ENCODE peak calls at places on chromosome 12, in five cellular contexts. C is fibroblast of lung, E is K562, A is endothelial cell of umbilical vein, X is PC-3. F is an unnamed sample.

GRCh38 chr12:104182144-104182543 is 33.4 kb upstream of the TXNRD1 start:
- DNase-seq in C (peak; percentile 98), E (no peak), A (no peak), X (peak; percentile 39), F (peak; percentile 79)

GRCh38 chr12:93745304-93745703 is 68.1 kb downstream of the CRADD start:
- DNase-seq in C (no peak), E (no peak), A (no peak), X (no peak), F (no peak)

GRCh38 chr12:6962285-6963015 is 8.0 kb downstream of the PHB2 start:
- DNase-seq in C (no peak), E (peak; percentile 29), A (no peak), X (no peak), F (no peak)

GRCh38 chr12:63150255-63151060 is 543 bp downstream of the AVPR1A start:
- DNase-seq in C (no peak), E (no peak), A (no peak), X (no peak), F (peak; percentile 80)

GRCh38 chr12:122228092-122228491 is 2.2 kb upstream of the DIABLO start:
- DNase-seq in C (no peak), E (no peak), A (no peak), X (no peak), F (no peak)

GRCh38 chr12:131643581-131644452 is 67.1 kb upstream of the SFSWAP start:
- DNase-seq in C (no peak), E (no peak), A (peak; percentile 0), X (no peak), F (no peak)

GRCh38 chr12:27671865-27672264 is 24.4 kb upstream of the REP15 start:
- DNase-seq in C (no peak), E (no peak), A (no peak), X (no peak), F (no peak)

GRCh38 chr12:27081668-27082091 is 698 bp downstream of the C12orf71 start:
- DNase-seq in C (no peak), E (no peak), A (no peak), X (peak; percentile 51), F (no peak)

GRCh38 chr12:76307083-76307482 is 41.1 kb downstream of the BBS10 start:
- DNase-seq in C (no peak), E (no peak), A (no peak), X (peak; percentile 14), F (no peak)

GRCh38 chr12:102562836-102563425 is 82.6 kb upstream of the IGF1 start:
- DNase-seq in C (no peak), E (no peak), A (no peak), X (no peak), F (no peak)

GRCh38 chr12:102479099-102479887 is 1.1 kb downstream of the IGF1 start:
- DNase-seq in C (no peak), E (no peak), A (no peak), X (no peak), F (no peak)

GRCh38 chr12:31562594-31563328 is 28.2 kb downstream of the DENND5B start:
- DNase-seq in C (no peak), E (no peak), A (no peak), X (no peak), F (no peak)

GRCh38 chr12:22477166-22477893 is 67.0 kb downstream of the C2CD5 start:
- DNase-seq in C (peak; percentile 94), E (no peak), A (peak; percentile 51), X (no peak), F (no peak)

GRCh38 chr12:62714409-62715075 is 220.4 kb downstream of the PPM1H start:
- DNase-seq in C (no peak), E (no peak), A (no peak), X (no peak), F (peak; percentile 83)

GRCh38 chr12:27425306-27425705 is 21.2 kb upstream of the SMCO2 start:
- DNase-seq in C (no peak), E (no peak), A (no peak), X (no peak), F (no peak)

GRCh38 chr12:49126852-49127763 is 4.1 kb downstream of the TUBA1B start:
- DNase-seq in C (no peak), E (no peak), A (no peak), X (no peak), F (no peak)

GRCh38 chr12:92464911-92465310 is 237.9 kb upstream of the PLEKHG7 start:
- DNase-seq in C (no peak), E (no peak), A (no peak), X (no peak), F (no peak)

GRCh38 chr12:4626543-4626942 is 22.3 kb downstream of the AKAP3 start:
- DNase-seq in C (no peak), E (no peak), A (no peak), X (no peak), F (no peak)

GRCh38 chr12:46380397-46380796 is 7.8 kb upstream of the SLC38A2 start:
- DNase-seq in C (no peak), E (no peak), A (no peak), X (no peak), F (no peak)

GRCh38 chr12:107788281-107788680 is 13.8 kb downstream of the ASCL4 start:
- DNase-seq in C (no peak), E (no peak), A (no peak), X (no peak), F (no peak)

GRCh38 chr12:34403706-34404376 is 381.5 kb downstream of the ALG10 start:
- DNase-seq in C (no peak), E (peak; percentile 0), A (no peak), X (no peak), F (peak; percentile 39)

GRCh38 chr12:77160931-77161330 is 95.6 kb upstream of the E2F7 start:
- DNase-seq in C (no peak), E (no peak), A (no peak), X (no peak), F (no peak)

GRCh38 chr12:89649139-89649538 is 59.5 kb downstream of the ATP2B1 start:
- DNase-seq in C (no peak), E (no peak), A (no peak), X (no peak), F (no peak)

GRCh38 chr12:103839103-103839502 is 1.9 kb downstream of the NT5DC3 start:
- DNase-seq in C (peak; percentile 58), E (no peak), A (no peak), X (peak; percentile 16), F (no peak)

GRCh38 chr12:70070494-70071007 is 172.7 kb upstream of the CNOT2 start:
- DNase-seq in C (no peak), E (no peak), A (no peak), X (no peak), F (no peak)

GRCh38 chr12:32777159-32777558 is 21.5 kb upstream of the YARS2 start:
- DNase-seq in C (no peak), E (no peak), A (no peak), X (no peak), F (no peak)

GRCh38 chr12:65014504-65015271 is 106.4 kb downstream of the WIF1 start:
- DNase-seq in C (no peak), E (no peak), A (no peak), X (no peak), F (no peak)

GRCh38 chr12:76872415-76872814 is 6.4 kb downstream of the CSRP2 start:
- DNase-seq in C (no peak), E (no peak), A (no peak), X (no peak), F (no peak)

GRCh38 chr12:74365178-74365964 is 172.3 kb upstream of the ATXN7L3B start:
- DNase-seq in C (peak; percentile 51), E (peak; percentile 35), A (peak; percentile 57), X (peak; percentile 71), F (no peak)

GRCh38 chr12:111352300-111352993 is 16.4 kb downstream of the PHETA1 start:
- DNase-seq in C (no peak), E (no peak), A (no peak), X (no peak), F (no peak)

GRCh38 chr12:3552726-3553045 is 61.7 kb downstream of the PRMT8 start:
- DNase-seq in C (no peak), E (no peak), A (no peak), X (no peak), F (no peak)

GRCh38 chr12:30930238-30931010 is 3.9 kb downstream of the TSPAN11 start:
- DNase-seq in C (no peak), E (no peak), A (peak; percentile 47), X (no peak), F (peak; percentile 69)

GRCh38 chr12:93773122-93773871 is 96.1 kb downstream of the CRADD start:
- DNase-seq in C (peak; percentile 50), E (no peak), A (no peak), X (no peak), F (no peak)

GRCh38 chr12:32322354-32322753 is 77.0 kb upstream of the FGD4 start:
- DNase-seq in C (no peak), E (no peak), A (no peak), X (no peak), F (no peak)

GRCh38 chr12:4250691-4251090 is 22.9 kb upstream of the CCND2 start:
- DNase-seq in C (no peak), E (no peak), A (no peak), X (no peak), F (no peak)

GRCh38 chr12:57452937-57453509 is 2.1 kb upstream of the INHBE start:
- DNase-seq in C (peak; percentile 81), E (peak; percentile 70), A (peak; percentile 75), X (peak; percentile 86), F (peak; percentile 87)
- H3K9ac ChIP-seq in C (no peak overlapping the region), E (no peak overlapping the region), A (no peak overlapping the region), X (peak overlapping the region; percentile 53), F (no peak overlapping the region)

GRCh38 chr12:99620159-99620479 is 27.4 kb upstream of the GARIN6 start:
- DNase-seq in C (no peak), E (no peak), A (no peak), X (no peak), F (no peak)
- TF ChIP-seq CTCF in C (no peak), E (no peak), A (no peak), X (no peak), F (no peak)

DNA sequence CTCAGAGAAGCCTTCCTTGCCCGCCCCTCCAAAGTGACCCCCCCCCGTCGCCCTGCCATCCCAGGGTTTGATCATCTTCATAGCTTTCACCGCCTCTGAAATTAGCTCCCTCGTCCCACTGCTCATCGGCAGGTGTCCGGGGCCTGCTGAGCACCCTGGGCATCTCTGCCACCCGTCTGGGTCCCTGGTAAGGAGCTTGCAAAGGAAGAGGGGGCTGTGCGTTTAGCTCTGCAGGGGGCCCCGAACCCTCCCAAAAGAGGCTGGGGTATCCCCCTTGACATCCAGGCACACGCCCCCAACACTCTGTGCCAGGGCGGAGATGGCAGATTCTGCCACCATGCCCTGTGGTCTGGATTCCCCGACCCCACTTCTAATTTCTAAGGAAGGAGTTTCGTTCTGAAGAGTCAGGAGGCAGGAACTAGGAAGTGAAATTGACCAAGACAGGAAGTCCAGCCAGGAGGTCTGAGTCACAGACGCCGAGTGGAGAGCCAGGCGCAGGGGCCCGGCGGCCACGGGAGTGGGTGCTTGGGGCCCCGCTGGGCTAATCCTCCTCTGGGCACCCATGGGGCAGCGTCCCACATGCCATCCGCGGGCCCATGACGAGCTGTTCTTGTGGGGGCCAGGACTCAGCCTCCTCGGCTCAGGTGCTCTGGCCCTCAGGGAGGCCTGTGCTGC is 95.7 kb downstream of the RFLNA start:
- DNase-seq in C (peak; percentile 74), E (no peak), A (peak; percentile 72), X (peak; percentile 83), F (peak; percentile 87)
- H3K9ac ChIP-seq in C (no peak overlapping the region), E (peak overlapping the region; percentile 43), A (peak overlapping the region; percentile 62), X (peak overlapping the region; percentile 76), F (no peak overlapping the region)

DNA sequence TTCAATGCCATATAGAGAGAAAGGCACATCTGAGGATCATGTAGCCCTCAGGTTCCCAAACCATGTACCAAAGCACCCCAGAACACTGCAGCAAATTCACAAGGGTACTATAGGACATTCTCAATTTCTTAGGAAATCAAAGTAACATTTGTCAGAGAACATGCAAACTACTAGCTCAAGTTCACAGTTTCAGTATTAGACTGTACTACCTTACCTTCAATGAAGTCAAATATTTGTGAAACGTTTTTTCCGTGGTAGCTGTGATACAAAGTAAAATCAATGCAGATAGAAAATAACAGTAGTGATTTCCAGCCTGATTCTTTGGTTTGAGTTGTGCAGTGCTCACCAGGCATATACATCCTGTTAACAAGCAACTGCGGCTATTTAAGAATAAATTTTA is 197.1 kb downstream of the MED13L start:
- DNase-seq in C (no peak), E (no peak), A (no peak), X (no peak), F (no peak)
- TF ChIP-seq CTCF in C (no peak), E (no peak), A (no peak), X (no peak), F (no peak)

F was measured in kidney.